ENCODE peak calls at places on chromosome 3, in ten cellular contexts. H is CD8-positive, alpha-beta memory T cell; V is upper lobe of left lung; P is lower lobe of right lung; R is kidney; G is tibial artery; X is fibroblast of lung; F is heart right ventricle; A is GM23248; M is CD4-positive, alpha-beta memory T cell. T is an unnamed sample. For H3K4me1, the result is how much of the 10 kb centered on the place peaks cover.

GRCh38 chr3:43146599-43146998 is 40.7 kb upstream of the POMGNT2 start:
- DNase-seq in H (no peak), V (no peak), P (no peak), R (no peak), G (no peak), X (no peak), F (no peak), A (no peak), M (no peak), T (no peak)

GRCh38 chr3:150397220-150397619 is 10.9 kb upstream of the TSC22D2 start:
- DNase-seq in H (no peak), V (no peak), P (no peak), R (no peak), G (no peak), X (no peak), F (no peak), A (no peak), M (no peak), T (no peak)

GRCh38 chr3:46913644-46914043 is 36.1 kb downstream of the PTH1R start:
- DNase-seq in H (no peak), V (no peak), P (no peak), R (no peak), G (peak), X (peak), F (no peak), A (peak), M (no peak), T (peak)

GRCh38 chr3:141656771-141657170 is 81.3 kb upstream of the RNF7 start:
- DNase-seq in H (no peak), V (no peak), P (no peak), R (no peak), G (no peak), X (peak), F (no peak), A (peak), M (no peak), T (no peak)

GRCh38 chr3:141060287-141060686 is 9.1 kb downstream of the SPSB4 start:
- DNase-seq in H (no peak), V (no peak), P (no peak), R (no peak), G (no peak), X (no peak), F (no peak), A (no peak), M (no peak), T (no peak)

GRCh38 chr3:28989646-28990089 is 291.2 kb upstream of the RBMS3 start:
- DNase-seq in H (no peak), V (no peak), P (no peak), R (no peak), G (no peak), X (no peak), F (no peak), A (peak), M (no peak), T (no peak)

GRCh38 chr3:40962721-40963120 is 236.6 kb upstream of the CTNNB1 start:
- DNase-seq in H (no peak), V (no peak), P (no peak), R (no peak), G (no peak), X (no peak), F (no peak), A (no peak), M (no peak), T (no peak)

GRCh38 chr3:23668430-23668904 is 137.3 kb upstream of the UBE2E1 start:
- DNase-seq in H (no peak), V (no peak), P (no peak), R (no peak), G (no peak), X (peak), F (no peak), A (peak), M (no peak), T (no peak)

GRCh38 chr3:18556503-18556902 is 131.4 kb upstream of the SATB1 start:
- DNase-seq in H (peak), V (no peak), P (no peak), R (no peak), G (no peak), X (peak), F (no peak), A (peak), M (peak), T (no peak)

GRCh38 chr3:127940116-127940515 is 25.1 kb downstream of the KBTBD12 start:
- DNase-seq in H (no peak), V (no peak), P (no peak), R (no peak), G (no peak), X (no peak), F (no peak), A (no peak), M (no peak), T (no peak)

GRCh38 chr3:43345877-43346276 is 59.5 kb downstream of the SNRK start:
- DNase-seq in H (no peak), V (no peak), P (no peak), R (peak), G (no peak), X (peak), F (no peak), A (peak), M (no peak), T (no peak)

GRCh38 chr3:180594631-180595348 is 7.2 kb upstream of the TTC14 start:
- DNase-seq in H (no peak), V (no peak), P (no peak), R (no peak), G (no peak), X (peak), F (no peak), A (peak), M (no peak), T (no peak)

GRCh38 chr3:111884411-111885018 is 25.4 kb downstream of the PHLDB2 start:
- DNase-seq in H (no peak), V (no peak), P (no peak), R (no peak), G (no peak), X (no peak), F (peak), A (no peak), M (no peak), T (no peak)

GRCh38 chr3:135895106-135895733 is 70.3 kb upstream of the PPP2R3A start:
- DNase-seq in H (peak), V (no peak), P (peak), R (peak), G (peak), X (peak), F (peak), A (peak), M (peak), T (peak)

GRCh38 chr3:80643421-80643820 is 875.6 kb upstream of the ROBO1 start:
- DNase-seq in H (no peak), V (no peak), P (no peak), R (no peak), G (no peak), X (no peak), F (no peak), A (no peak), M (no peak), T (no peak)

GRCh38 chr3:33096103-33096868 is 660 bp downstream of the GLB1 start:
- DNase-seq in H (peak), V (peak), P (peak), R (peak), G (peak), X (peak), F (no peak), A (peak), M (peak), T (peak)

GRCh38 chr3:77319711-77320110 is 279.8 kb downstream of the ROBO2 start:
- DNase-seq in H (no peak), V (no peak), P (no peak), R (no peak), G (no peak), X (peak), F (no peak), A (peak), M (no peak), T (no peak)

GRCh38 chr3:17965331-17965730 is 222.9 kb upstream of the TBC1D5 start:
- DNase-seq in H (no peak), V (no peak), P (no peak), R (no peak), G (no peak), X (no peak), F (no peak), A (no peak), M (no peak), T (no peak)

GRCh38 chr3:106121491-106122289 is 252.9 kb upstream of the CBLB start:
- DNase-seq in H (no peak), V (no peak), P (no peak), R (no peak), G (no peak), X (no peak), F (no peak), A (no peak), M (no peak), T (no peak)

GRCh38 chr3:69784854-69785523 is 45.7 kb downstream of the MITF start:
- DNase-seq in H (no peak), V (peak), P (peak), R (peak), G (peak), X (peak), F (peak), A (peak), M (no peak), T (no peak)

GRCh38 chr3:49352286-49352685 is 5.9 kb downstream of the GPX1 start:
- DNase-seq in H (no peak), V (no peak), P (no peak), R (no peak), G (no peak), X (no peak), F (no peak), A (peak), M (no peak), T (no peak)
- H3K4me1 ChIP-seq in H (under half), V (half or more), P (half or more), R (under half), G (under half), X (under half), F (under half), A (under half), M (under half), T (half or more)

GRCh38 chr3:194941360-194941955 is 255.8 kb downstream of the FAM43A start:
- DNase-seq in H (no peak), V (peak), P (no peak), R (no peak), G (no peak), X (no peak), F (no peak), A (no peak), M (no peak), T (no peak)

GRCh38 chr3:194939949-194940770 is 254.5 kb downstream of the FAM43A start:
- DNase-seq in H (no peak), V (peak), P (no peak), R (no peak), G (no peak), X (no peak), F (no peak), A (no peak), M (no peak), T (no peak)

GRCh38 chr3:194937751-194938358 is 252.2 kb downstream of the FAM43A start:
- DNase-seq in H (no peak), V (no peak), P (no peak), R (no peak), G (no peak), X (no peak), F (no peak), A (no peak), M (no peak), T (no peak)

GRCh38 chr3:194938845-194939531 is 253.3 kb downstream of the FAM43A start:
- DNase-seq in H (no peak), V (no peak), P (no peak), R (peak), G (no peak), X (peak), F (peak), A (no peak), M (no peak), T (no peak)

DNA sequence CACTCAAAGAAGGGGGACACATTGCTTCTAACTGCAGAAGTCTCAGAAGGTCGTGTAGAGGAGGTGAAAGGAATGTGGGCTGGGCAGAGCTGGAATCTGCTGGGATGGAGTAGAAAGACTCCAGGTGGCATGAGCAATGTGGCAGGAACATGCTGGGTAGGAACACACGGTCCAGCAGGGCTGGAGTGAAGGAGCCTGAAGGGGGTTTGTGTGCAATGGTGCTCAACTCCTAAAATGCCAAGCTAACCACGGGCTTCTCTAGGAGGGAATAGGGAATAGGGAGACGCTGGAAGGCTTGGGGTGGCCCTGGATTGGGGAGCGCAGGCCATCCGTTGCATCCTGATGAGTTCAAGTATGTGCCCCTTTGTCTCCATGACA is 253.8 kb downstream of the FAM43A start:
- DNase-seq in H (no peak), V (no peak), P (no peak), R (no peak), G (no peak), X (no peak), F (no peak), A (no peak), M (no peak), T (no peak)
- H3K4me1 ChIP-seq in H (under half), V (under half), P (under half), R (under half), G (under half), X (under half), F (under half), A (under half), M (under half), T (under half)

GRCh38 chr3:190008432-190008831 is 112.3 kb downstream of the P3H2 start:
- DNase-seq in H (no peak), V (no peak), P (no peak), R (no peak), G (no peak), X (no peak), F (no peak), A (no peak), M (no peak), T (no peak)

GRCh38 chr3:190009621-190010020 is 111.1 kb downstream of the P3H2 start:
- DNase-seq in H (no peak), V (no peak), P (no peak), R (no peak), G (no peak), X (no peak), F (no peak), A (no peak), M (no peak), T (no peak)

GRCh38 chr3:190012314-190012782 is 108.3 kb downstream of the P3H2 start:
- DNase-seq in H (no peak), V (no peak), P (no peak), R (no peak), G (no peak), X (peak), F (no peak), A (peak), M (no peak), T (no peak)

GRCh38 chr3:190012784-190013183 is 107.9 kb downstream of the P3H2 start:
- DNase-seq in H (no peak), V (no peak), P (no peak), R (no peak), G (no peak), X (peak), F (no peak), A (no peak), M (no peak), T (no peak)

DNA sequence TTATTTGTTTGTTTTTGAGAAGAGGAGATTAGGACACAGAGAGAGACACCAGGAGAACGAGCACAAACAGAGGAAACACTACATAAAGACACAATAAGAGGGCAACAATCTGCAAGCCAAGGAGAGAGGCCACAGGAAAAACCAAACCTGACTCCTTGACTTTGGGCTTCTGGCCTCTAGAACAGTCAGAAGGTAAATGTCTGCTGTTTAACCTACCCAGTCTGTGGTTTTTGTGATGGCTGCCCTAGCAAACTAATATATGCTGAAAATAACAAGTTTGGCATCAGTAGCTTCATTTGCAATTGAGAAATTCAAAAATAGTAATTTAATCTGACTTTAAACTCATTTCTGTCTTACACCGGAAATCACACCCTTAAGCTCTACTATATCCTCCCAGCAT is 110.2 kb downstream of the P3H2 start:
- DNase-seq in H (no peak), V (no peak), P (no peak), R (no peak), G (no peak), X (no peak), F (no peak), A (no peak), M (no peak), T (no peak)
- H3K4me1 ChIP-seq in H (under half), V (under half), P (under half), R (under half), G (under half), X (under half), F (under half), A (under half), M (under half), T (under half)

GRCh38 chr3:13415236-13416001 is 4.7 kb downstream of the NUP210 start:
- DNase-seq in H (peak), V (no peak), P (no peak), R (no peak), G (no peak), X (no peak), F (no peak), A (no peak), M (no peak), T (no peak)

GRCh38 chr3:13419356-13420050 is 619 bp downstream of the NUP210 start:
- DNase-seq in H (peak), V (peak), P (peak), R (peak), G (no peak), X (peak), F (peak), A (peak), M (peak), T (peak)

GRCh38 chr3:13420051-13420816 is at the start of gene NUP210:
- DNase-seq in H (no peak), V (peak), P (peak), R (peak), G (no peak), X (no peak), F (peak), A (no peak), M (no peak), T (peak)

GRCh38 chr3:13414040-13414729 is 5.9 kb downstream of the NUP210 start:
- DNase-seq in H (peak), V (peak), P (peak), R (peak), G (peak), X (no peak), F (peak), A (no peak), M (peak), T (peak)

GRCh38 chr3:13416002-13416793 is 3.9 kb downstream of the NUP210 start:
- DNase-seq in H (peak), V (no peak), P (no peak), R (no peak), G (no peak), X (no peak), F (no peak), A (no peak), M (peak), T (no peak)
- H3K4me1 ChIP-seq in H (half or more), V (under half), P (under half), R (under half), G (under half), X (under half), F (under half), A (under half), M (half or more), T (under half)

GRCh38 chr3:157452097-157452496 is 15.4 kb downstream of the PTX3 start:
- DNase-seq in H (no peak), V (no peak), P (no peak), R (no peak), G (no peak), X (no peak), F (no peak), A (no peak), M (no peak), T (no peak)
- H3K4me1 ChIP-seq in H (under half), V (under half), P (under half), R (under half), G (under half), X (under half), F (under half), A (under half), M (under half), T (under half)

T was measured in spleen.